ENCODE peak calls at places on chromosome 14, in five cellular contexts. One of them, this sample, is unnamed.

GRCh38 chr14:97218713-97219355 is 421.7 kb downstream of the VRK1 start:
- DNase-seq in GM13976: peak; percentile 27
- DNase-seq in mesendoderm: peak; percentile 78
- DNase-seq in stimulated activated CD4-positive, alpha-beta T cell treated with anti-CD3 and anti-CD28 coated beads, Interleukin-12 subunit alpha, Interleukin-12 subunit beta, amount 100 ng/mL, for 4 hours: peak; percentile 18
- DNase-seq in C1 segment of cervical spinal cord: no peak
- DNase-seq in this sample: no peak

GRCh38 chr14:89428556-89429196 is 11.6 kb upstream of the FOXN3 start:
- DNase-seq in stimulated activated CD4-positive, alpha-beta T cell treated with anti-CD3 and anti-CD28 coated beads, Interleukin-12 subunit alpha, Interleukin-12 subunit beta, amount 100 ng/mL, for 4 hours: no peak
- DNase-seq in C1 segment of cervical spinal cord: no peak
- DNase-seq in mesendoderm: peak; percentile 52
- DNase-seq in GM13976: no peak
- DNase-seq in this sample: peak; percentile 74

GRCh38 chr14:33393895-33394405 is 455.3 kb downstream of the NPAS3 start:
- DNase-seq in stimulated activated CD4-positive, alpha-beta T cell treated with anti-CD3 and anti-CD28 coated beads, Interleukin-12 subunit alpha, Interleukin-12 subunit beta, amount 100 ng/mL, for 4 hours: no peak
- DNase-seq in GM13976: no peak
- DNase-seq in mesendoderm: no peak
- DNase-seq in C1 segment of cervical spinal cord: no peak
- DNase-seq in this sample: no peak

GRCh38 chr14:104358528-104359300 is 220.3 kb downstream of the KIF26A start:
- DNase-seq in C1 segment of cervical spinal cord: no peak
- DNase-seq in stimulated activated CD4-positive, alpha-beta T cell treated with anti-CD3 and anti-CD28 coated beads, Interleukin-12 subunit alpha, Interleukin-12 subunit beta, amount 100 ng/mL, for 4 hours: no peak
- DNase-seq in GM13976: no peak
- DNase-seq in mesendoderm: no peak
- DNase-seq in this sample: no peak

GRCh38 chr14:74611672-74612345 is at the start of gene LTBP2:
- DNase-seq in GM13976: no peak
- DNase-seq in stimulated activated CD4-positive, alpha-beta T cell treated with anti-CD3 and anti-CD28 coated beads, Interleukin-12 subunit alpha, Interleukin-12 subunit beta, amount 100 ng/mL, for 4 hours: peak; percentile 12
- DNase-seq in C1 segment of cervical spinal cord: no peak
- DNase-seq in mesendoderm: peak; percentile 45
- DNase-seq in this sample: no peak

GRCh38 chr14:75911883-75912282 is 69.9 kb downstream of the TGFB3 start:
- DNase-seq in stimulated activated CD4-positive, alpha-beta T cell treated with anti-CD3 and anti-CD28 coated beads, Interleukin-12 subunit alpha, Interleukin-12 subunit beta, amount 100 ng/mL, for 4 hours: no peak
- DNase-seq in C1 segment of cervical spinal cord: peak; percentile 43
- DNase-seq in GM13976: no peak
- DNase-seq in mesendoderm: peak; percentile 90
- DNase-seq in this sample: no peak

GRCh38 chr14:47103781-47104180 is 452.2 kb upstream of the RPL10L start:
- DNase-seq in stimulated activated CD4-positive, alpha-beta T cell treated with anti-CD3 and anti-CD28 coated beads, Interleukin-12 subunit alpha, Interleukin-12 subunit beta, amount 100 ng/mL, for 4 hours: no peak
- DNase-seq in C1 segment of cervical spinal cord: no peak
- DNase-seq in mesendoderm: peak; percentile 84
- DNase-seq in GM13976: no peak
- DNase-seq in this sample: no peak

GRCh38 chr14:51860836-51861583 is 598 bp downstream of the GNG2 start:
- DNase-seq in stimulated activated CD4-positive, alpha-beta T cell treated with anti-CD3 and anti-CD28 coated beads, Interleukin-12 subunit alpha, Interleukin-12 subunit beta, amount 100 ng/mL, for 4 hours: no peak
- DNase-seq in GM13976: no peak
- DNase-seq in C1 segment of cervical spinal cord: no peak
- DNase-seq in mesendoderm: peak; percentile 16
- DNase-seq in this sample: peak; percentile 52

GRCh38 chr14:36660736-36661505 is 739 bp upstream of the PAX9 start:
- DNase-seq in GM13976: peak; percentile 15
- DNase-seq in C1 segment of cervical spinal cord: no peak
- DNase-seq in mesendoderm: no peak
- DNase-seq in stimulated activated CD4-positive, alpha-beta T cell treated with anti-CD3 and anti-CD28 coated beads, Interleukin-12 subunit alpha, Interleukin-12 subunit beta, amount 100 ng/mL, for 4 hours: no peak
- DNase-seq in this sample: peak; percentile 92

GRCh38 chr14:103074699-103075341 is 9.2 kb upstream of the LBHD2 start:
- DNase-seq in stimulated activated CD4-positive, alpha-beta T cell treated with anti-CD3 and anti-CD28 coated beads, Interleukin-12 subunit alpha, Interleukin-12 subunit beta, amount 100 ng/mL, for 4 hours: no peak
- DNase-seq in mesendoderm: no peak
- DNase-seq in GM13976: peak; percentile 56
- DNase-seq in C1 segment of cervical spinal cord: no peak
- DNase-seq in this sample: no peak

GRCh38 chr14:94062344-94062904 is 18.6 kb downstream of the DDX24 start:
- DNase-seq in GM13976: no peak
- DNase-seq in mesendoderm: peak; percentile 82
- DNase-seq in C1 segment of cervical spinal cord: no peak
- DNase-seq in stimulated activated CD4-positive, alpha-beta T cell treated with anti-CD3 and anti-CD28 coated beads, Interleukin-12 subunit alpha, Interleukin-12 subunit beta, amount 100 ng/mL, for 4 hours: no peak
- DNase-seq in this sample: no peak

GRCh38 chr14:53531151-53531550 is 378.0 kb upstream of the DDHD1 start:
- DNase-seq in stimulated activated CD4-positive, alpha-beta T cell treated with anti-CD3 and anti-CD28 coated beads, Interleukin-12 subunit alpha, Interleukin-12 subunit beta, amount 100 ng/mL, for 4 hours: no peak
- DNase-seq in GM13976: no peak
- DNase-seq in C1 segment of cervical spinal cord: no peak
- DNase-seq in mesendoderm: no peak
- DNase-seq in this sample: no peak

GRCh38 chr14:95482967-95483842 is 33.2 kb downstream of the SYNE3 start:
- DNase-seq in C1 segment of cervical spinal cord: peak; percentile 40
- DNase-seq in GM13976: no peak
- DNase-seq in mesendoderm: peak; percentile 50
- DNase-seq in stimulated activated CD4-positive, alpha-beta T cell treated with anti-CD3 and anti-CD28 coated beads, Interleukin-12 subunit alpha, Interleukin-12 subunit beta, amount 100 ng/mL, for 4 hours: no peak
- DNase-seq in this sample: no peak